ENCODE peak calls at places on chromosomes 12 and 14, in ten cellular contexts. L is GM13976; Z is frontal cortex; X is T-helper 17 cell; N is DMS153; T is fibroblast of mammary gland; Q is ACHN; V is substantia nigra; D is A172; G is stimulated activated naive B cell treated with anti-CD40 and anti-IgM and Interleukin-4, amounts not matched to agents 10 μg/mL and 1 μg/mL and 100 μg/mL, for 72 hours. F is an unnamed sample.
A peak's percentile ranks its signal among the peaks of the same experiment; 100 is the strongest.

GRCh38 chr12:24306001-24306400 is 356.5 kb upstream of the SOX5 start:
- DNase-seq in Z (no peak), Q (no peak), L (no peak), G (no peak), T (no peak), X (no peak), N (no peak), V (no peak), D (no peak), F (no peak)

GRCh38 chr14:104244221-104245011 is 106.0 kb downstream of the KIF26A start:
- DNase-seq in G (no peak), V (no peak), L (no peak), Z (no peak), D (no peak), Q (no peak), X (no peak), T (no peak), N (no peak), F (peak; percentile 52)

GRCh38 chr14:72543325-72543724 is 350.6 kb downstream of the DPF3 start:
- DNase-seq in N (no peak), Q (no peak), Z (no peak), D (no peak), V (no peak), L (no peak), X (no peak), T (no peak), G (no peak), F (no peak)

GRCh38 chr14:85527458-85527857 is 2.5 kb upstream of the FLRT2 start:
- DNase-seq in Z (no peak), V (no peak), N (no peak), L (no peak), X (no peak), Q (no peak), D (peak; percentile 5), T (peak; percentile 38), G (no peak), F (no peak)

GRCh38 chr12:39986674-39987073 is 119.2 kb downstream of the SLC2A13 start:
- DNase-seq in L (no peak), T (no peak), G (no peak), X (no peak), Q (no peak), N (no peak), V (no peak), D (no peak), Z (no peak), F (no peak)

GRCh38 chr14:22460461-22461195 is 128.4 kb downstream of the DAD1 start:
- DNase-seq in V (no peak), N (no peak), G (no peak), D (peak; percentile 21), T (no peak), Q (no peak), X (no peak), L (peak; percentile 43), Z (no peak), F (no peak)

GRCh38 chr14:31137214-31137889 is 70.2 kb downstream of the HECTD1 start:
- DNase-seq in Z (no peak), Q (no peak), V (no peak), X (no peak), T (no peak), N (no peak), G (no peak), L (no peak), D (no peak), F (no peak)

GRCh38 chr14:72961579-72962335 is 35.5 kb downstream of the DCAF4 start:
- DNase-seq in Q (peak; percentile 64), D (peak; percentile 93), G (no peak), N (no peak), T (peak; percentile 20), X (no peak), L (no peak), Z (no peak), V (no peak), F (no peak)

GRCh38 chr14:54108481-54109471 is 152.2 kb upstream of the BMP4 start:
- DNase-seq in D (peak; percentile 77), V (no peak), N (no peak), Q (peak; percentile 13), Z (no peak), G (no peak), L (no peak), X (no peak), T (peak; percentile 53), F (no peak)

GRCh38 chr12:54220092-54220557 is 31.3 kb upstream of the SMUG1 start:
- DNase-seq in D (peak; percentile 65), G (peak; percentile 45), V (peak; percentile 62), Q (peak; percentile 84), N (peak; percentile 33), L (peak; percentile 71), Z (peak; percentile 45), X (peak; percentile 53), T (peak; percentile 86), F (peak; percentile 74)

GRCh38 chr14:104937694-104938365 is 13.2 kb downstream of the PLD4 start:
- DNase-seq in Q (no peak), Z (no peak), X (no peak), T (no peak), N (no peak), V (no peak), G (no peak), L (peak; percentile 6), D (no peak), F (peak; percentile 13)

GRCh38 chr12:694734-695503 is 31.7 kb upstream of the NINJ2 start:
- DNase-seq in Q (no peak), X (no peak), D (no peak), T (no peak), L (no peak), Z (no peak), V (no peak), N (no peak), G (no peak), F (no peak)

GRCh38 chr12:58414398-58414871 is 473.1 kb downstream of the ATP23 start:
- DNase-seq in Z (no peak), V (no peak), G (no peak), X (no peak), N (no peak), T (peak; percentile 90), D (peak; percentile 30), Q (no peak), L (no peak), F (no peak)

GRCh38 chr14:64702493-64703392 is 1.5 kb upstream of the PLEKHG3 start:
- DNase-seq in N (peak; percentile 49), Q (no peak), Z (no peak), L (no peak), G (no peak), D (no peak), X (no peak), V (no peak), T (no peak), F (peak; percentile 86)

GRCh38 chr14:69928111-69928523 is 48.9 kb downstream of the SMOC1 start:
- DNase-seq in X (no peak), N (no peak), V (no peak), Z (no peak), D (peak; percentile 5), T (peak; percentile 70), Q (no peak), G (no peak), L (no peak), F (peak; percentile 54)

GRCh38 chr12:110252716-110253115 is 28.3 kb upstream of the ATP2A2 start:
- DNase-seq in X (no peak), G (no peak), Q (no peak), Z (no peak), D (no peak), N (no peak), V (no peak), T (no peak), L (no peak), F (no peak)

F was measured in ureter.